ENCODE peak calls at places on chromosomes 16 and 17, in eight cellular contexts. Q, E, W, V, B, M, I and S are unnamed samples.

GRCh38 chr17:64635647-64636305 is 26.3 kb downstream of the SMURF2 start:
- DNase-seq in W (no peak), B (no peak), Q (peak; percentile 77), M (peak; percentile 22), E (no peak), V (no peak), I (peak; percentile 91), S (peak; percentile 31)

GRCh38 chr16:75546293-75546692 is 9.8 kb downstream of the TMEM231 start:
- DNase-seq in Q (no peak), I (no peak), V (no peak), B (no peak), E (no peak), W (no peak), M (no peak), S (no peak)

GRCh38 chr16:64991011-64991410 is 130.9 kb downstream of the CDH11 start:
- DNase-seq in I (peak; percentile 6), E (no peak), B (no peak), V (no peak), M (peak; percentile 28), W (no peak), Q (peak; percentile 53), S (no peak)

GRCh38 chr17:5241861-5242671 is 7.4 kb upstream of the SCIMP start:
- DNase-seq in M (no peak), V (no peak), Q (no peak), B (no peak), W (no peak), I (no peak), E (no peak), S (no peak)

GRCh38 chr17:28999216-28999615 is 6.6 kb downstream of the SEZ6 start:
- DNase-seq in I (no peak), B (no peak), W (no peak), M (no peak), E (no peak), Q (no peak), V (no peak), S (no peak)

GRCh38 chr17:57902800-57903759 is 52.1 kb downstream of the CUEDC1 start:
- DNase-seq in Q (peak; percentile 87), B (peak; percentile 97), M (peak; percentile 92), I (peak; percentile 91), W (peak; percentile 82), V (peak; percentile 98), E (no peak), S (peak; percentile 98)

GRCh38 chr16:17471745-17472075 is 950 bp upstream of the XYLT1 start:
- DNase-seq in M (peak; percentile 72), B (peak; percentile 92), Q (no peak), W (no peak), I (peak; percentile 66), V (no peak), E (no peak), S (no peak)

GRCh38 chr16:19666451-19666850 is 51.6 kb downstream of the KNOP1 start:
- DNase-seq in V (no peak), Q (no peak), W (peak; percentile 62), B (no peak), M (no peak), E (no peak), I (no peak), S (no peak)